ENCODE peak calls at places on chromosome 7, in five cellular contexts. J is GM12892, D is HepG2, Z is uterus, P is GM12878. Y is an unnamed sample.

GRCh38 chr7:29314148-29314547 is 119.6 kb downstream of the CHN2 start:
- DNase-seq in J (no peak), D (no peak), Z (no peak), P (no peak), Y (no peak)

GRCh38 chr7:74622228-74622749 is 35.2 kb upstream of the GTF2I start:
- DNase-seq in J (no peak), D (no peak), Z (no peak), P (no peak), Y (no peak)

GRCh38 chr7:31049001-31049765 is 2.9 kb upstream of the ADCYAP1R1 start:
- DNase-seq in J (no peak), D (no peak), Z (no peak), P (no peak), Y (no peak)

GRCh38 chr7:47669178-47669878 is 87.4 kb upstream of the TNS3 start:
- DNase-seq in J (peak; percentile 79), D (peak; percentile 37), Z (peak; percentile 78), P (peak; percentile 90), Y (peak; percentile 14)

GRCh38 chr7:101077303-101078086 is 7.8 kb upstream of the TRIM56 start:
- DNase-seq in J (peak; percentile 69), D (peak; percentile 48), Z (peak; percentile 72), P (peak; percentile 49), Y (no peak)

GRCh38 chr7:73799282-73800141 is 29.4 kb upstream of the CLDN3 start:
- DNase-seq in J (no peak), D (peak; percentile 34), Z (no peak), P (no peak), Y (no peak)

GRCh38 chr7:100585511-100586265 is at the start of gene LRCH4:
- DNase-seq in J (peak; percentile 99), D (no peak), Z (no peak), P (no peak), Y (no peak)

GRCh38 chr7:96347471-96347870 is 25.6 kb upstream of the SLC25A13 start:
- DNase-seq in J (no peak), D (no peak), Z (no peak), P (no peak), Y (no peak)

GRCh38 chr7:27782849-27783248 is 42.9 kb downstream of the TAX1BP1 start:
- DNase-seq in J (no peak), D (no peak), Z (no peak), P (no peak), Y (no peak)

GRCh38 chr7:156840134-156840533 is 52.8 kb downstream of the LMBR1 start:
- DNase-seq in J (no peak), D (no peak), Z (no peak), P (no peak), Y (no peak)

GRCh38 chr7:82506702-82507101 is 63.1 kb upstream of the CACNA2D1 start:
- DNase-seq in J (no peak), D (no peak), Z (no peak), P (no peak), Y (no peak)

GRCh38 chr7:32161708-32162107 is 91.5 kb upstream of the PDE1C start:
- DNase-seq in J (no peak), D (no peak), Z (peak; percentile 30), P (no peak), Y (no peak)

GRCh38 chr7:77631820-77632219 is 64.4 kb upstream of the RSBN1L start:
- DNase-seq in J (no peak), D (no peak), Z (no peak), P (no peak), Y (no peak)

GRCh38 chr7:41574377-41574776 is 128.5 kb downstream of the INHBA start:
- DNase-seq in J (no peak), D (no peak), Z (no peak), P (no peak), Y (no peak)

GRCh38 chr7:152910545-152911013 is 151.0 kb downstream of the ACTR3B start:
- DNase-seq in J (no peak), D (peak; percentile 89), Z (no peak), P (no peak), Y (no peak)

GRCh38 chr7:116544488-116544887 is 19.7 kb downstream of the CAV1 start:
- DNase-seq in J (no peak), D (no peak), Z (no peak), P (no peak), Y (no peak)

GRCh38 chr7:50676079-50676478 is 106.6 kb downstream of the GRB10 start:
- DNase-seq in J (no peak), D (no peak), Z (no peak), P (no peak), Y (no peak)

GRCh38 chr7:64893401-64893800 is 9.7 kb upstream of the ZNF273 start:
- DNase-seq in J (no peak), D (no peak), Z (no peak), P (no peak), Y (no peak)

GRCh38 chr7:128204455-128204854 is 36.6 kb upstream of the LEP start:
- DNase-seq in J (no peak), D (no peak), Z (no peak), P (no peak), Y (no peak)

GRCh38 chr7:69800495-69800894 is 202.2 kb downstream of the AUTS2 start:
- DNase-seq in J (no peak), D (no peak), Z (no peak), P (no peak), Y (no peak)

GRCh38 chr7:148847815-148848726 is 36.0 kb downstream of the EZH2 start:
- DNase-seq in J (no peak), D (no peak), Z (no peak), P (no peak), Y (no peak)

GRCh38 chr7:152015600-152015999 is 9.9 kb upstream of the GALNT11 start:
- DNase-seq in J (no peak), D (no peak), Z (no peak), P (no peak), Y (no peak)

GRCh38 chr7:78080241-78080640 is 281.7 kb downstream of the PHTF2 start:
- DNase-seq in J (no peak), D (no peak), Z (no peak), P (no peak), Y (no peak)

GRCh38 chr7:115146148-115146547 is 224.3 kb downstream of the MDFIC start:
- DNase-seq in J (no peak), D (no peak), Z (no peak), P (no peak), Y (no peak)

GRCh38 chr7:117458977-117459583 is 20.7 kb upstream of the CFTR start:
- DNase-seq in J (no peak), D (peak; percentile 18), Z (no peak), P (no peak), Y (no peak)

GRCh38 chr7:37920619-37921339 is at the start of gene EPDR1:
- DNase-seq in J (no peak), D (peak; percentile 74), Z (peak; percentile 49), P (no peak), Y (no peak)

GRCh38 chr7:50676754-50677153 is 105.9 kb downstream of the GRB10 start:
- DNase-seq in J (no peak), D (no peak), Z (no peak), P (no peak), Y (no peak)

GRCh38 chr7:130856866-130857265 is 122.9 kb upstream of the KLF14 start:
- DNase-seq in J (no peak), D (no peak), Z (no peak), P (no peak), Y (no peak)

GRCh38 chr7:157089100-157089510 is 49.6 kb upstream of the UBE3C start:
- DNase-seq in J (no peak), D (peak; percentile 66), Z (no peak), P (no peak), Y (no peak)

GRCh38 chr7:102129636-102130370 is 156.9 kb upstream of the SH2B2 start:
- DNase-seq in J (no peak), D (no peak), Z (no peak), P (no peak), Y (no peak)
- TF ChIP-seq POLR2A in J (no peak), D (no peak), Z (no peak), P (no peak), Y (no peak)

GRCh38 chr7:39734605-39735004 is 111.2 kb downstream of the RALA start:
- DNase-seq in J (no peak), D (no peak), Z (no peak), P (no peak), Y (no peak)
- TF ChIP-seq POLR2A in J (no peak), D (no peak), Z (no peak), P (no peak), Y (no peak)

DNA sequence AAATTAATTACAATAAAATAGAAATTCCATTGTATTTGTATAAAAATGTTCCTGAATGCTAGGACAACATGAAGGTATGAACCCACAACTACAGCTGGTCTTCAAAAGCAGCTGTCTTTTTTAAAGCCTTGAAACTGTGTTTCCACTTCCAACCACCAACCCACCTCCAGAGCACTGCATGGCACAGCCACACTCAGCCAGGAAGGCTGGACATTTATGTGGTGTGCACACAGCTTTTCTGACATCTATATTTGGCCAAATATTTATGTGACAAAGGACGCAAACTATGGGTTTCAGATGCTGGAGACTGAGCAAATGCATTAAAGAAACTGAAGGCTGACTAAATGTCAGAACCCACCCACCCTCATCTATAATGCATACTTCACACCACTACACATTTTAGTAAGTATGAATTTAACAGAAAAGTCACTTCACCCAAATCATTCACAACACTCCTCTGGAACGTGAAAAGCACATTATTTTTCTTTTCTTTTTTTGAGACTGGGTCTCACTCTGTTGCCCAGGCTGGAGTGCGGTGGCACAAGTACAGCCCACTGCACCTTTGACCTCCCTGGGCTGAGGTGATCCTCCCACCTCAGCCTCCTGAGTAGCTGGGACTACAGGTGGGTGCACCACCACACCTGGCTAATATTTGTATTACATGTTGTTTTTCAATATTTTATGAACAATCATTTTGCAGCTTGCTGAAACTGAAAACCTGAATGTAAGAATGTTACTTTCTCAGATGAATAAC is 27.9 kb upstream of the DAGLB start:
- DNase-seq in J (no peak), D (no peak), Z (no peak), P (no peak), Y (no peak)
- TF ChIP-seq POLR2A in J (no peak), D (no peak), Z (no peak), P (no peak), Y (no peak)

GRCh38 chr7:4683043-4683883 is 1.2 kb downstream of the FOXK1 start:
- DNase-seq in J (no peak), D (no peak), Z (peak; percentile 41), P (no peak), Y (no peak)

GRCh38 chr7:4684826-4685225 is 2.7 kb downstream of the FOXK1 start:
- DNase-seq in J (no peak), D (no peak), Z (no peak), P (no peak), Y (no peak)

GRCh38 chr7:4682621-4683042 is 537 bp downstream of the FOXK1 start:
- DNase-seq in J (no peak), D (no peak), Z (peak; percentile 48), P (no peak), Y (no peak)

GRCh38 chr7:4681922-4682620 is at the start of gene FOXK1:
- DNase-seq in J (peak; percentile 77), D (no peak), Z (peak; percentile 78), P (no peak), Y (no peak)

DNA sequence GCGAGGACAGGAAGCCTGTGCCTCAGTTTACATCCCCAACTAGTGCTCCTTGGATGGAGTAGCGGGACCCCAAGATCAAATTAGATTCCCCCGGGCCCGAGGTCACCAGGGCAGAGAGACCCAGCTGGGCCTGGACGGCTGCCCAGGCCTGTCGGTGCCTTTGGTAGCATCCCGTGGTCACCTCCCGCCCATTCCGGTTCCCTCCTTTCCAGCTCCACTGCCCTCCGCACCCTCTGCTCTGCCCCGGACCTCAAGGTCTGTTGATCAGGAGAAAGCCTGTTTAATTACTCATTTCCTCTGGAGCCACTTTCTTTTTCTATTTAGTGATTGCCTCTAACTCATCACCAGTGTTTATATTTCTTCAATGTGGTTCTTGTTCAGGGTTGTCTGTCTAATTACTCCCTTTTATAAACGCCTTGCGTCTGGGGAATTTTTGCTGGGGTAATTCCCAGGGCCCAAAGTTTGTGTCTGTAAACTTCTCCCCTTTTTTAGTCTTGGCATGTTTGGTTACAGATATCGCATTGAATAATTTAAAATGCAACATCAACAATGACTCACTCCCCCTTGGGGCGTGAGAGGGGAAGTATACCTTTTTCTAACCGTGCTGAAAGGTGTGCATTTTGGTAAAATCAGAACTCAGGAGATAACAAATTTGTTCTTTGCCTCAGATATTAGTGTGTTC is 1.9 kb downstream of the FOXK1 start:
- DNase-seq in J (no peak), D (peak; percentile 41), Z (peak; percentile 42), P (peak; percentile 52), Y (no peak)
- TF ChIP-seq POLR2A in J (peak; percentile 28), D (no peak), Z (no peak), P (peak; percentile 32), Y (no peak)